ENCODE peak calls at places on chromosome 22, in nine cellular contexts. One of them, this sample, is unnamed.

GRCh38 chr22:29203883-29204282 is 1.8 kb upstream of the EMID1 start:
- DNase-seq in psoas muscle: no peak
- DNase-seq in BJ: no peak
- DNase-seq in GM23248: no peak
- DNase-seq in brain microvascular endothelial cell: no peak
- DNase-seq in cardiac muscle cell: no peak
- DNase-seq in dorsolateral prefrontal cortex: no peak
- DNase-seq in fibroblast of the aortic adventitia: no peak
- DNase-seq in CD8-positive, alpha-beta memory T cell: no peak
- DNase-seq in this sample: peak

GRCh38 chr22:27988704-27989103 is 69.6 kb upstream of the PITPNB start:
- DNase-seq in fibroblast of the aortic adventitia: no peak
- DNase-seq in dorsolateral prefrontal cortex: peak
- DNase-seq in CD8-positive, alpha-beta memory T cell: no peak
- DNase-seq in psoas muscle: no peak
- DNase-seq in cardiac muscle cell: no peak
- DNase-seq in BJ: no peak
- DNase-seq in GM23248: no peak
- DNase-seq in brain microvascular endothelial cell: no peak
- DNase-seq in this sample: no peak

GRCh38 chr22:36734171-36735058 is 30.9 kb upstream of the CACNG2 start:
- DNase-seq in GM23248: peak
- DNase-seq in cardiac muscle cell: peak
- DNase-seq in dorsolateral prefrontal cortex: peak
- DNase-seq in brain microvascular endothelial cell: peak
- DNase-seq in fibroblast of the aortic adventitia: peak
- DNase-seq in BJ: no peak
- DNase-seq in CD8-positive, alpha-beta memory T cell: no peak
- DNase-seq in psoas muscle: no peak
- DNase-seq in this sample: peak

GRCh38 chr22:39959640-39960447 is at the start of gene TMA7B:
- DNase-seq in psoas muscle: no peak
- DNase-seq in dorsolateral prefrontal cortex: peak
- DNase-seq in BJ: no peak
- DNase-seq in brain microvascular endothelial cell: peak
- DNase-seq in cardiac muscle cell: peak
- DNase-seq in GM23248: peak
- DNase-seq in fibroblast of the aortic adventitia: peak
- DNase-seq in CD8-positive, alpha-beta memory T cell: peak
- DNase-seq in this sample: peak

GRCh38 chr22:40345801-40346177 is 511 bp upstream of the ADSL start:
- DNase-seq in GM23248: peak
- DNase-seq in cardiac muscle cell: peak
- DNase-seq in brain microvascular endothelial cell: no peak
- DNase-seq in CD8-positive, alpha-beta memory T cell: peak
- DNase-seq in dorsolateral prefrontal cortex: no peak
- DNase-seq in psoas muscle: no peak
- DNase-seq in BJ: no peak
- DNase-seq in fibroblast of the aortic adventitia: no peak
- DNase-seq in this sample: peak

GRCh38 chr22:26139320-26139719 is 29.9 kb upstream of the SEZ6L start:
- DNase-seq in brain microvascular endothelial cell: no peak
- DNase-seq in GM23248: no peak
- DNase-seq in CD8-positive, alpha-beta memory T cell: no peak
- DNase-seq in fibroblast of the aortic adventitia: no peak
- DNase-seq in BJ: no peak
- DNase-seq in psoas muscle: no peak
- DNase-seq in cardiac muscle cell: no peak
- DNase-seq in dorsolateral prefrontal cortex: peak
- DNase-seq in this sample: no peak

GRCh38 chr22:29255064-29255621 is 12.6 kb downstream of the RHBDD3 start:
- DNase-seq in dorsolateral prefrontal cortex: no peak
- DNase-seq in GM23248: no peak
- DNase-seq in cardiac muscle cell: no peak
- DNase-seq in CD8-positive, alpha-beta memory T cell: no peak
- DNase-seq in brain microvascular endothelial cell: no peak
- DNase-seq in psoas muscle: no peak
- DNase-seq in fibroblast of the aortic adventitia: no peak
- DNase-seq in BJ: no peak
- DNase-seq in this sample: peak

GRCh38 chr22:40006641-40007040 is 11.9 kb downstream of the FAM83F start:
- DNase-seq in GM23248: no peak
- DNase-seq in brain microvascular endothelial cell: no peak
- DNase-seq in fibroblast of the aortic adventitia: no peak
- DNase-seq in CD8-positive, alpha-beta memory T cell: no peak
- DNase-seq in BJ: no peak
- DNase-seq in psoas muscle: no peak
- DNase-seq in dorsolateral prefrontal cortex: no peak
- DNase-seq in cardiac muscle cell: no peak
- DNase-seq in this sample: no peak

GRCh38 chr22:39894554-39895092 is 1.1 kb upstream of the ENTHD1 start:
- DNase-seq in CD8-positive, alpha-beta memory T cell: no peak
- DNase-seq in fibroblast of the aortic adventitia: no peak
- DNase-seq in GM23248: no peak
- DNase-seq in cardiac muscle cell: no peak
- DNase-seq in brain microvascular endothelial cell: no peak
- DNase-seq in psoas muscle: no peak
- DNase-seq in BJ: no peak
- DNase-seq in dorsolateral prefrontal cortex: no peak
- DNase-seq in this sample: no peak

GRCh38 chr22:42837556-42837955 is 19.5 kb downstream of the ARFGAP3 start:
- DNase-seq in cardiac muscle cell: no peak
- DNase-seq in GM23248: no peak
- DNase-seq in CD8-positive, alpha-beta memory T cell: no peak
- DNase-seq in BJ: no peak
- DNase-seq in dorsolateral prefrontal cortex: no peak
- DNase-seq in fibroblast of the aortic adventitia: no peak
- DNase-seq in psoas muscle: no peak
- DNase-seq in brain microvascular endothelial cell: no peak
- DNase-seq in this sample: no peak

GRCh38 chr22:45304971-45305370 is 4.8 kb upstream of the FAM118A start:
- DNase-seq in cardiac muscle cell: no peak
- DNase-seq in fibroblast of the aortic adventitia: no peak
- DNase-seq in brain microvascular endothelial cell: no peak
- DNase-seq in psoas muscle: no peak
- DNase-seq in dorsolateral prefrontal cortex: no peak
- DNase-seq in CD8-positive, alpha-beta memory T cell: no peak
- DNase-seq in BJ: no peak
- DNase-seq in GM23248: no peak
- DNase-seq in this sample: no peak

GRCh38 chr22:37533995-37534394 is 14.8 kb upstream of the CARD10 start:
- DNase-seq in psoas muscle: no peak
- DNase-seq in dorsolateral prefrontal cortex: no peak
- DNase-seq in brain microvascular endothelial cell: peak
- DNase-seq in fibroblast of the aortic adventitia: peak
- DNase-seq in BJ: no peak
- DNase-seq in GM23248: peak
- DNase-seq in cardiac muscle cell: peak
- DNase-seq in CD8-positive, alpha-beta memory T cell: no peak
- DNase-seq in this sample: no peak

GRCh38 chr22:35470903-35471321 is 69.7 kb upstream of the RASD2 start:
- DNase-seq in CD8-positive, alpha-beta memory T cell: no peak
- DNase-seq in dorsolateral prefrontal cortex: no peak
- DNase-seq in GM23248: peak
- DNase-seq in BJ: no peak
- DNase-seq in cardiac muscle cell: no peak
- DNase-seq in fibroblast of the aortic adventitia: no peak
- DNase-seq in brain microvascular endothelial cell: peak
- DNase-seq in psoas muscle: no peak
- DNase-seq in this sample: no peak

GRCh38 chr22:29151316-29151715 is 54.4 kb upstream of the EMID1 start:
- DNase-seq in psoas muscle: no peak
- DNase-seq in cardiac muscle cell: no peak
- DNase-seq in fibroblast of the aortic adventitia: no peak
- DNase-seq in GM23248: no peak
- DNase-seq in CD8-positive, alpha-beta memory T cell: no peak
- DNase-seq in BJ: no peak
- DNase-seq in brain microvascular endothelial cell: no peak
- DNase-seq in dorsolateral prefrontal cortex: no peak
- DNase-seq in this sample: no peak

GRCh38 chr22:43832393-43833265 is 20.5 kb upstream of the EFCAB6 start:
- DNase-seq in fibroblast of the aortic adventitia: no peak
- DNase-seq in cardiac muscle cell: no peak
- DNase-seq in dorsolateral prefrontal cortex: peak
- DNase-seq in BJ: no peak
- DNase-seq in CD8-positive, alpha-beta memory T cell: no peak
- DNase-seq in GM23248: no peak
- DNase-seq in psoas muscle: no peak
- DNase-seq in brain microvascular endothelial cell: no peak
- DNase-seq in this sample: peak

GRCh38 chr22:49269928-49270327 is 557.7 kb downstream of the BRD1 start:
- DNase-seq in BJ: no peak
- DNase-seq in dorsolateral prefrontal cortex: no peak
- DNase-seq in CD8-positive, alpha-beta memory T cell: no peak
- DNase-seq in fibroblast of the aortic adventitia: no peak
- DNase-seq in GM23248: no peak
- DNase-seq in brain microvascular endothelial cell: no peak
- DNase-seq in cardiac muscle cell: no peak
- DNase-seq in psoas muscle: no peak
- DNase-seq in this sample: peak

GRCh38 chr22:49270595-49271368 is 556.9 kb downstream of the BRD1 start:
- DNase-seq in cardiac muscle cell: no peak
- DNase-seq in CD8-positive, alpha-beta memory T cell: no peak
- DNase-seq in BJ: no peak
- DNase-seq in GM23248: no peak
- DNase-seq in fibroblast of the aortic adventitia: no peak
- DNase-seq in dorsolateral prefrontal cortex: no peak
- DNase-seq in brain microvascular endothelial cell: no peak
- DNase-seq in psoas muscle: no peak
- DNase-seq in this sample: no peak

GRCh38 chr22:49267996-49268395 is 559.7 kb downstream of the BRD1 start:
- DNase-seq in CD8-positive, alpha-beta memory T cell: no peak
- DNase-seq in brain microvascular endothelial cell: no peak
- DNase-seq in dorsolateral prefrontal cortex: no peak
- DNase-seq in fibroblast of the aortic adventitia: no peak
- DNase-seq in GM23248: no peak
- DNase-seq in cardiac muscle cell: no peak
- DNase-seq in BJ: no peak
- DNase-seq in psoas muscle: no peak
- DNase-seq in this sample: no peak

GRCh38 chr22:49268924-49269323 is 558.7 kb downstream of the BRD1 start:
- DNase-seq in cardiac muscle cell: no peak
- DNase-seq in CD8-positive, alpha-beta memory T cell: no peak
- DNase-seq in dorsolateral prefrontal cortex: no peak
- DNase-seq in GM23248: no peak
- DNase-seq in BJ: no peak
- DNase-seq in brain microvascular endothelial cell: no peak
- DNase-seq in psoas muscle: no peak
- DNase-seq in fibroblast of the aortic adventitia: no peak
- DNase-seq in this sample: peak

DNA sequence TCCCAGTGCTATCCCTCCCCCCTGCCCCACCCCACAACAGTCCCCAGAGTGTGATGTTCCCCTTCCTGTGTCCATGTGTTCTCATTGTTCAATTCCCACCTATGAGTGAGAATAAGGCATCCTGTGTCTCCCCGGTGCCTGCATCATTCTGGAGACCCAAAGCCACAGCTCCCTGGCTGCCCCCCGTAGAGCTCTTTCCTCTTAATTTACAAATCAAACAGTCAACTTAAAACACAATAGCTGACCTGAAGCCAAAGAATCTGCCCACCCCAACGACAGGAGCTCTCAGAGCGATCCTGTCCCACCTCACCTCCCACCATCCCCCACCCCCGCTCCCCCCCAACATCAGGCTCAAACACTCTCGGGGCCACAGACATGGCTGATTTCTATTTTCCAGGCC is 558.3 kb downstream of the BRD1 start:
- DNase-seq in fibroblast of the aortic adventitia: no peak
- DNase-seq in GM23248: no peak
- DNase-seq in CD8-positive, alpha-beta memory T cell: no peak
- DNase-seq in BJ: no peak
- DNase-seq in psoas muscle: no peak
- DNase-seq in cardiac muscle cell: no peak
- DNase-seq in dorsolateral prefrontal cortex: no peak
- DNase-seq in brain microvascular endothelial cell: no peak
- DNase-seq in this sample: peak
- H3K4me3 ChIP-seq in fibroblast of the aortic adventitia: no peak
- H3K4me3 ChIP-seq in GM23248: no peak
- H3K4me3 ChIP-seq in CD8-positive, alpha-beta memory T cell: no peak
- H3K4me3 ChIP-seq in BJ: no peak
- H3K4me3 ChIP-seq in psoas muscle: no peak
- H3K4me3 ChIP-seq in cardiac muscle cell: no peak
- H3K4me3 ChIP-seq in dorsolateral prefrontal cortex: no peak
- H3K4me3 ChIP-seq in brain microvascular endothelial cell: no peak
- H3K4me3 ChIP-seq in this sample: peak

DNA sequence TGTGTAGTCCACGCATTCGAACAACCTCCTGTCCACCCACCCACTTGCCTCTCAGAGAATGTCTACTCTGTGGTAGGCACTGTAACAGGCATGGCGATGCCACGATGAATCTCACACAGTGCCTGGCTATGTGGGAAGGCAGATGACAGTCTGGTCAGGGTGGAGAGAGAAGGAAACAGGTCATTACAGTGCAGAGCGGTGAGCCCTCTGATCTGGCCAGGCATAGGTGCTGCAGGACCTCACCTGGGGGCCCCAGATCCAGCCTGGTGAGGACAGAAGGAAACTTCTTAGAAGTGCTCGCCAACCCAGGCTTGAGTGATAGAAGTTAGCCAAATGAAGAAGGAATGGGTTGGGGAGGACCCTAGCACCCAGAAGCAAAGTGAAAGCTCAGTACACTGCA is 19.0 kb upstream of the PEX26 start:
- DNase-seq in fibroblast of the aortic adventitia: no peak
- DNase-seq in CD8-positive, alpha-beta memory T cell: no peak
- DNase-seq in psoas muscle: no peak
- DNase-seq in BJ: no peak
- DNase-seq in brain microvascular endothelial cell: no peak
- DNase-seq in cardiac muscle cell: no peak
- DNase-seq in dorsolateral prefrontal cortex: no peak
- DNase-seq in GM23248: no peak
- DNase-seq in this sample: no peak
- H3K4me3 ChIP-seq in fibroblast of the aortic adventitia: no peak
- H3K4me3 ChIP-seq in CD8-positive, alpha-beta memory T cell: no peak
- H3K4me3 ChIP-seq in psoas muscle: no peak
- H3K4me3 ChIP-seq in BJ: no peak
- H3K4me3 ChIP-seq in brain microvascular endothelial cell: no peak
- H3K4me3 ChIP-seq in cardiac muscle cell: no peak
- H3K4me3 ChIP-seq in dorsolateral prefrontal cortex: no peak
- H3K4me3 ChIP-seq in GM23248: no peak
- H3K4me3 ChIP-seq in this sample: no peak

DNA sequence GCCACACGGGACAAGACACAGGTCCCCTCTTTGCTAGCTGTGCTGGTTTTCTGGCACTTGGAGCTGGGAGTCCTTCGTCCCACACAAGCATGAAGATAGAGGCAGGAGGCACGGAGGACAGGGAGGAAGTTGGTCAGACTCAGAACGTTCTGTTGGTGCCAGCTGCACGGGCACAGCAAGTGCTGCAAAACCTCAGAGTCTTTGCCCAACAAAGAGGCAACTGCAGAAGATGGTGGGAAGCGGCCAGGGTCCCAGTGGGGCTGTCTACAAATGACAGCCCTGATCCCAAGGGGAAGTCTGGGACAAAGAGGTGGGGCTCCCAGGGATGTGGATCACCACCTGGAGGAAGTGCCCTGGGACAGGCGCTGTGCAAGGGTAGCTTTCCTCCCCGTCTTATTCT is 9.4 kb upstream of the OSM start:
- DNase-seq in CD8-positive, alpha-beta memory T cell: no peak
- DNase-seq in brain microvascular endothelial cell: no peak
- DNase-seq in fibroblast of the aortic adventitia: no peak
- DNase-seq in cardiac muscle cell: no peak
- DNase-seq in psoas muscle: no peak
- DNase-seq in dorsolateral prefrontal cortex: no peak
- DNase-seq in BJ: no peak
- DNase-seq in GM23248: no peak
- DNase-seq in this sample: no peak
- H3K4me3 ChIP-seq in CD8-positive, alpha-beta memory T cell: peak
- H3K4me3 ChIP-seq in brain microvascular endothelial cell: no peak
- H3K4me3 ChIP-seq in fibroblast of the aortic adventitia: no peak
- H3K4me3 ChIP-seq in cardiac muscle cell: no peak
- H3K4me3 ChIP-seq in psoas muscle: no peak
- H3K4me3 ChIP-seq in dorsolateral prefrontal cortex: no peak
- H3K4me3 ChIP-seq in BJ: no peak
- H3K4me3 ChIP-seq in GM23248: no peak
- H3K4me3 ChIP-seq in this sample: no peak

GRCh38 chr22:23829845-23830372 is 8.9 kb downstream of the DERL3 start:
- DNase-seq in CD8-positive, alpha-beta memory T cell: no peak
- DNase-seq in fibroblast of the aortic adventitia: peak
- DNase-seq in GM23248: peak
- DNase-seq in psoas muscle: no peak
- DNase-seq in brain microvascular endothelial cell: peak
- DNase-seq in cardiac muscle cell: peak
- DNase-seq in BJ: peak
- DNase-seq in dorsolateral prefrontal cortex: no peak
- DNase-seq in this sample: no peak
- H3K4me3 ChIP-seq in CD8-positive, alpha-beta memory T cell: no peak
- H3K4me3 ChIP-seq in fibroblast of the aortic adventitia: no peak
- H3K4me3 ChIP-seq in GM23248: no peak
- H3K4me3 ChIP-seq in psoas muscle: no peak
- H3K4me3 ChIP-seq in brain microvascular endothelial cell: no peak
- H3K4me3 ChIP-seq in cardiac muscle cell: no peak
- H3K4me3 ChIP-seq in BJ: no peak
- H3K4me3 ChIP-seq in dorsolateral prefrontal cortex: no peak
- H3K4me3 ChIP-seq in this sample: no peak

This sample was measured in H7.